ENCODE peak calls at places on chromosomes 11 and 22, in four cellular contexts. K, Y, I and D are unnamed samples.

GRCh38 chr22:43921361-43921760 is 2.2 kb upstream of the PNPLA3 start:
- DNase-seq in Y (no peak), I (no peak), K (peak; percentile 77), D (no peak)

GRCh38 chr11:134951305-134951700 is 539.3 kb upstream of the B3GAT1 start:
- DNase-seq in Y (no peak), K (peak; percentile 78), I (no peak), D (no peak)

GRCh38 chr11:19660076-19660475 is 52.6 kb upstream of the NAV2 start:
- DNase-seq in K (peak; percentile 85), I (peak; percentile 61), Y (peak; percentile 57), D (no peak)

GRCh38 chr22:37182101-37182948 is 5.7 kb downstream of the C1QTNF6 start:
- DNase-seq in Y (peak; percentile 32), I (no peak), K (no peak), D (no peak)

GRCh38 chr11:11252403-11252802 is 100.6 kb downstream of the CSNK2A3 start:
- DNase-seq in K (no peak), I (no peak), Y (no peak), D (no peak)

GRCh38 chr11:104126464-104126863 is 37.5 kb downstream of the PDGFD start:
- DNase-seq in K (no peak), Y (no peak), I (no peak), D (no peak)

GRCh38 chr11:63779044-63779443 is 10.5 kb upstream of the ZFTA start:
- DNase-seq in K (no peak), I (no peak), Y (no peak), D (no peak)

GRCh38 chr11:75656044-75656726 is 12.7 kb downstream of the MAP6 start:
- DNase-seq in Y (no peak), I (no peak), K (peak; percentile 4), D (no peak)

GRCh38 chr22:29268511-29269229 is 602 bp downstream of the EWSR1 start:
- DNase-seq in K (peak; percentile 67), I (no peak), Y (peak; percentile 42), D (no peak)

GRCh38 chr11:102836290-102836875 is 7.0 kb downstream of the MMP3 start:
- DNase-seq in Y (no peak), K (peak; percentile 78), I (no peak), D (no peak)

GRCh38 chr11:86639172-86639571 is 33.2 kb downstream of the ME3 start:
- DNase-seq in I (no peak), K (peak; percentile 66), Y (no peak), D (no peak)

GRCh38 chr22:49048591-49048990 is 779.1 kb downstream of the BRD1 start:
- DNase-seq in K (no peak), I (no peak), Y (no peak), D (no peak)

GRCh38 chr11:84549221-84549620 is 1077.9 kb downstream of the DLG2 start:
- DNase-seq in I (no peak), K (no peak), Y (no peak), D (no peak)

GRCh38 chr11:2558402-2558801 is 113.6 kb downstream of the KCNQ1 start:
- DNase-seq in Y (no peak), I (no peak), K (no peak), D (no peak)

GRCh38 chr22:43925433-43926348 is 2.1 kb downstream of the PNPLA3 start:
- DNase-seq in K (no peak), Y (no peak), I (no peak), D (peak; percentile 60)

GRCh38 chr11:122679441-122679840 is 23.9 kb downstream of the UBASH3B start:
- DNase-seq in K (no peak), I (no peak), Y (no peak), D (no peak)

GRCh38 chr11:94740083-94740974 is 27.8 kb upstream of the AMOTL1 start:
- DNase-seq in I (no peak), Y (no peak), K (no peak), D (peak; percentile 75)

GRCh38 chr22:41217553-41218157 is 12.5 kb downstream of the L3MBTL2 start:
- DNase-seq in Y (no peak), K (peak; percentile 92), I (no peak), D (peak; percentile 64)

GRCh38 chr22:41216984-41217383 is 11.9 kb downstream of the L3MBTL2 start:
- DNase-seq in K (peak; percentile 72), I (no peak), Y (no peak), D (no peak)

GRCh38 chr22:41226728-41227655 is 13.7 kb downstream of the CHADL start:
- DNase-seq in K (no peak), I (no peak), Y (no peak), D (no peak)

GRCh38 chr22:41223535-41223934 is 17.2 kb downstream of the CHADL start:
- DNase-seq in K (no peak), Y (no peak), I (no peak), D (no peak)

DNA sequence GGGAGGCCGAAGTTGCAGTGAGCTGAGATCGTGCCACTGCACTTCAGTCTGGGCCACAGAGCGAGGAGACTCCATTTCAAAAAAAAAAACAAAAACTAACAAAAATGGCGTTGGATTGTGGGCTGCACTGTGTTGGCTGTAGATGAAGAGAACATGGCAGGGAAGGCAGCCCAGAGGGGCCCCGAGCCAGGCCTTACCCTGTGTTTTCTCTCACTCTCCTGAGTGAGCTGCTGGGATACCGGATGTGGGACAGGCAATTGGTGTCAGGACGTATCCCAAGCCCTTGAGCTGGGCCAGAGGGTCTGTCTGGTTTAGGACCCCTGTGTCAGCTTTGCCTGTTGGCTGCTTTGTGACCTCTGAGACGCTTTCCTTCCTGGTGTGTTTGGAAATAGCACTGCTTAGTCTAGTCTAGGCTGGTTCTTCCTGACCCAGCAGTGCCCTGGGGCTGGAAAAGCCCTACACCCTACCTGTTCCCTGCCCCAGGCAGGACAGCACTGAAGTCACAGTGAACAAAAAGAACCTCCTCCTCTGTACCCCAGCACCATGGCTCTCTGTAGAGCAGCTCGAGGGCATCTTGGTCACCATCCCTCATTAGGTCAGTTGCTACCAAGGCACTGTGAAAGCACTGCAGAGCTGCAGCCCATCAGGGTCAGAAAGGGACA is 17.8 kb downstream of the CHADL start:
- DNase-seq in I (no peak), Y (no peak), K (no peak), D (no peak)
- H3K36me3 ChIP-seq in I (peaks cover 11% of the 10 kb centered on the region), Y (peaks cover 73% of the 10 kb centered on the region), K (peaks cover 55% of the 10 kb centered on the region), D (peaks cover 28% of the 10 kb centered on the region)

DNA sequence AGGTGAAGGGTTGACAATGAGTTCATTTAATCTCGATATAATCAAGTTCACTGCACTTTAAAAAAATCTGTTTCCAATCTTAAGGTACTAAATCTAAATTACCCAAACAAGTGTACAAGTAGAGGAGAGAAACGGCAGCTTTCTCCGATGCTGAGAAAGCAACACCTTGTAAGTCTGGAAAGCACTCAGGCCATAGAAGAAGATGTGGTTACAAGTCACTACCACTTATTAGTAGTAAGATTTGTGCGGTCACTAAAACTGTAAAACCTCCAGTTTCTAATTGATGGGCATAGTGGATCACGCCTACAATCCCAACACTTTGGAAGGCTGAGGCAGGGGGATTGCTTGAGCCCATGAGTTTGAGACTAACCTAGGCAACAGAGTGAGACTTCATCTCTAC is 260.9 kb upstream of the ANO3 start:
- DNase-seq in Y (no peak), I (no peak), K (no peak), D (no peak)
- TF ChIP-seq CHD1 in Y (no peak), I (no peak), K (no peak), D (no peak)

DNA sequence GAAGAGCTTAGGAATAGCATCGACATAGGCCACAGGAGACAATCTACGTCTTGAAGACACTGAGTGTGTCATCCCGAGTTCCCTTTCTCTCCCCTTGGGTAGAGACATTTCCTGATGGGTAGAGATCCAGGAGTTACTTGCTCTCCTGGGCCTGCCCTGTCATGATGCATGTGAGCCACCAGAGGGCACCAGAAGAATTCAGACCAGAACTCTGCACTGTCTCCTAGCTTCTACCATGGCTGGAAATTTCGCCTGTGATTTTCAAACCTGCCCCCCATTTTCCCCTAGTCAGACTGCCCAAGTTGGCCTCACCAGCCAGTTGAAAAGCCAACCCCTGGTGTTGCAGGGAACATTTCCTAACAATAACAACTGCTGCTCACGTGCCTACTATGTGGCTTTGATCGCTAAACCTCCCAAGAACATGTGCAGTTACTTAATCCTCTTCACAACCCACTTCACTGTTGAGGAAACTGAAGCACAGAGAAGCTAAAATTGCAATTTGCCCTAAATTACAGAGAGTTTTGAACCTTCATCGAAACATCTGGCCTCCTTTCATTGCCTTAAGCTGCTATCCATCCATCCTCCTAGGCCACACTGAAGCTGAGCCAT is 47.2 kb downstream of the C11orf58 start:
- DNase-seq in I (peak; percentile 17), K (peak; percentile 75), Y (peak; percentile 78), D (peak; percentile 76)
- H3K36me3 ChIP-seq in I (no peaks in the 10 kb centered on the region), K (no peaks in the 10 kb centered on the region), Y (no peaks in the 10 kb centered on the region), D (peaks cover 4% of the 10 kb centered on the region)

GRCh38 chr11:31797227-31798056 is 13.7 kb downstream of the PAX6 start:
- DNase-seq in I (no peak), K (no peak), Y (no peak), D (no peak)
- TF ChIP-seq CHD1 in I (no peak), K (no peak), Y (no peak), D (no peak)